ENCODE peak calls at places on chromosomes 12 and 14, in seven cellular contexts. E is iPS-NIHi11, H is left ventricle myocardium superior, Z is EL, J is activated T-cell treated with anti-CD3 and anti-CD28 coated beads for 1 hour, U is lung microvascular endothelial cell, T is HEK293T. V is an unnamed sample.
A peak's percentile ranks its signal among the peaks of the same experiment; 100 is the strongest.

GRCh38 chr14:77059276-77059934 is 30.9 kb upstream of the IRF2BPL start:
- DNase-seq in E (peak; percentile 74), H (no peak), Z (peak; percentile 90), J (no peak), U (peak; percentile 98), T (peak; percentile 71), V (no peak)

GRCh38 chr14:26204954-26205479 is 392.8 kb downstream of the NOVA1 start:
- DNase-seq in E (peak; percentile 63), H (peak; percentile 69), Z (no peak), J (no peak), U (peak; percentile 40), T (no peak), V (peak; percentile 46)

GRCh38 chr14:96584199-96584906 is 82.2 kb downstream of the PAPOLA start:
- DNase-seq in E (peak; percentile 85), H (no peak), Z (peak; percentile 9), J (no peak), U (peak; percentile 22), T (peak; percentile 81), V (no peak)

GRCh38 chr12:121038861-121039654 is at the start of gene OASL:
- DNase-seq in E (no peak), H (no peak), Z (peak; percentile 84), J (peak; percentile 57), U (peak; percentile 28), T (no peak), V (no peak)

GRCh38 chr12:118238888-118239287 is 103.0 kb downstream of the PEBP1 start:
- DNase-seq in E (no peak), H (no peak), Z (no peak), J (no peak), U (no peak), T (no peak), V (no peak)

GRCh38 chr12:62903151-62903550 is 31.8 kb downstream of the PPM1H start:
- DNase-seq in E (no peak), H (no peak), Z (no peak), J (no peak), U (peak; percentile 67), T (no peak), V (no peak)

GRCh38 chr12:662541-663292 is 528 bp downstream of the NINJ2 start:
- DNase-seq in E (no peak), H (no peak), Z (no peak), J (no peak), U (no peak), T (no peak), V (no peak)

GRCh38 chr14:36818794-36819384 is 157.2 kb downstream of the PAX9 start:
- DNase-seq in E (no peak), H (no peak), Z (peak; percentile 2), J (no peak), U (no peak), T (no peak), V (no peak)

GRCh38 chr14:71541271-71541670 is 391.0 kb upstream of the RGS6 start:
- DNase-seq in E (no peak), H (no peak), Z (no peak), J (no peak), U (peak; percentile 29), T (no peak), V (no peak)

GRCh38 chr12:5768171-5768879 is 176.7 kb downstream of the ANO2 start:
- DNase-seq in E (no peak), H (peak; percentile 83), Z (no peak), J (no peak), U (no peak), T (no peak), V (no peak)

GRCh38 chr12:62714409-62715075 is 220.4 kb downstream of the PPM1H start:
- DNase-seq in E (no peak), H (peak; percentile 72), Z (no peak), J (no peak), U (no peak), T (no peak), V (no peak)

GRCh38 chr12:120286768-120287490 is 4.8 kb downstream of the RNU4-2 start:
- DNase-seq in E (no peak), H (no peak), Z (peak; percentile 56), J (no peak), U (no peak), T (no peak), V (no peak)

GRCh38 chr12:16756833-16757552 is 151.0 kb upstream of the LMO3 start:
- DNase-seq in E (no peak), H (no peak), Z (no peak), J (no peak), U (no peak), T (no peak), V (no peak)

GRCh38 chr14:38203929-38204716 is 3.6 kb upstream of the SSTR1 start:
- DNase-seq in E (no peak), H (no peak), Z (no peak), J (no peak), U (no peak), T (no peak), V (no peak)

GRCh38 chr14:73249108-73249507 is 11.8 kb downstream of the PAPLN start:
- DNase-seq in E (no peak), H (no peak), Z (no peak), J (no peak), U (no peak), T (no peak), V (no peak)

GRCh38 chr12:6958609-6959375 is 7.6 kb downstream of the PTPN6 start:
- DNase-seq in E (no peak), H (no peak), Z (no peak), J (peak; percentile 64), U (peak; percentile 34), T (no peak), V (no peak)

GRCh38 chr12:120283318-120283717 is 8.4 kb downstream of the RNU4-2 start:
- DNase-seq in E (no peak), H (no peak), Z (no peak), J (no peak), U (no peak), T (no peak), V (no peak)

GRCh38 chr12:70448371-70448770 is 82.3 kb downstream of the KCNMB4 start:
- DNase-seq in E (no peak), H (no peak), Z (peak; percentile 48), J (no peak), U (no peak), T (no peak), V (no peak)

GRCh38 chr14:99853206-99853605 is 60.0 kb downstream of the EML1 start:
- DNase-seq in E (peak; percentile 43), H (peak; percentile 62), Z (peak; percentile 6), J (no peak), U (no peak), T (no peak), V (no peak)

GRCh38 chr12:1929985-1930815 is 11.7 kb upstream of the CACNA2D4 start:
- DNase-seq in E (no peak), H (no peak), Z (no peak), J (no peak), U (no peak), T (no peak), V (no peak)

GRCh38 chr12:76637807-76638206 is 78.2 kb upstream of the OSBPL8 start:
- DNase-seq in E (no peak), H (no peak), Z (peak; percentile 77), J (no peak), U (peak; percentile 50), T (no peak), V (no peak)